ENCODE peak calls at places on chromosomes 5 and 9, in six cellular contexts. Q, P, T, S, R and M are unnamed samples.

GRCh38 chr9:134781895-134782294 is 98.7 kb upstream of the FCN2 start:
- DNase-seq in Q (no peak), P (peak; percentile 59), T (no peak), S (no peak), R (peak; percentile 75), M (no peak)

GRCh38 chr9:14245901-14246525 is 67.9 kb downstream of the NFIB start:
- DNase-seq in Q (peak; percentile 51), P (no peak), T (peak; percentile 49), S (peak; percentile 47), R (no peak), M (no peak)

GRCh38 chr9:36995927-36996471 is 38.1 kb downstream of the PAX5 start:
- DNase-seq in Q (peak; percentile 53), P (peak; percentile 89), T (peak; percentile 53), S (peak; percentile 89), R (peak; percentile 91), M (peak; percentile 64)

GRCh38 chr9:115850548-115851304 is 302.9 kb upstream of the PAPPA start:
- DNase-seq in Q (peak; percentile 84), P (no peak), T (peak; percentile 93), S (no peak), R (no peak), M (no peak)

GRCh38 chr9:26175264-26175663 is 497.0 kb upstream of the TUSC1 start:
- DNase-seq in Q (no peak), P (no peak), T (no peak), S (peak; percentile 2), R (no peak), M (no peak)

GRCh38 chr5:166166071-166166470 is 2125.4 kb upstream of the WWC1 start:
- DNase-seq in Q (no peak), P (no peak), T (no peak), S (peak; percentile 3), R (no peak), M (peak; percentile 48)

GRCh38 chr5:109907751-109908150 is 218.0 kb downstream of the MAN2A1 start:
- DNase-seq in Q (peak; percentile 13), P (no peak), T (peak; percentile 73), S (peak; percentile 5), R (no peak), M (no peak)

GRCh38 chr9:117414906-117415583 is at the start of gene ASTN2:
- DNase-seq in Q (no peak), P (peak; percentile 67), T (peak; percentile 4), S (peak; percentile 40), R (peak; percentile 78), M (peak; percentile 37)

GRCh38 chr5:103397996-103398581 is 139.5 kb downstream of the MACIR start:
- DNase-seq in Q (peak; percentile 36), P (no peak), T (peak; percentile 28), S (no peak), R (no peak), M (no peak)

GRCh38 chr9:3760031-3760430 is 234.2 kb upstream of the RFX3 start:
- DNase-seq in Q (peak; percentile 18), P (no peak), T (peak; percentile 64), S (no peak), R (no peak), M (peak; percentile 21)

GRCh38 chr9:131395027-131395744 is 1.3 kb downstream of the PRRC2B start:
- DNase-seq in Q (no peak), P (peak; percentile 68), T (peak; percentile 65), S (no peak), R (peak; percentile 71), M (no peak)

GRCh38 chr5:117077142-117077541 is 502.5 kb upstream of the SEMA6A start:
- DNase-seq in Q (no peak), P (no peak), T (peak; percentile 31), S (peak; percentile 25), R (no peak), M (no peak)

GRCh38 chr5:78795757-78796156 is 147.2 kb upstream of the LHFPL2 start:
- DNase-seq in Q (no peak), P (no peak), T (no peak), S (no peak), R (no peak), M (no peak)

GRCh38 chr5:173265433-173265832 is 30.4 kb upstream of the NKX2-5 start:
- DNase-seq in Q (no peak), P (no peak), T (no peak), S (no peak), R (no peak), M (no peak)

GRCh38 chr5:38458174-38458573 is 98.3 kb downstream of the LIFR start:
- DNase-seq in Q (no peak), P (no peak), T (no peak), S (no peak), R (no peak), M (no peak)

GRCh38 chr5:56155085-56155484 is 78.0 kb downstream of the ANKRD55 start:
- DNase-seq in Q (no peak), P (no peak), T (peak; percentile 23), S (no peak), R (no peak), M (no peak)

GRCh38 chr9:35834260-35835215 is 5.5 kb downstream of the TMEM8B start:
- DNase-seq in Q (no peak), P (no peak), T (no peak), S (no peak), R (no peak), M (no peak)

GRCh38 chr5:17735771-17736170 is 101.5 kb downstream of the TAF11L14 start:
- DNase-seq in Q (no peak), P (no peak), T (no peak), S (no peak), R (no peak), M (no peak)

GRCh38 chr5:80799041-80799440 is 144.3 kb upstream of the DHFR start:
- DNase-seq in Q (no peak), P (no peak), T (no peak), S (peak; percentile 5), R (no peak), M (no peak)

GRCh38 chr9:137168575-137168906 is 1.3 kb downstream of the LRRC26 start:
- DNase-seq in Q (no peak), P (no peak), T (no peak), S (no peak), R (peak; percentile 64), M (no peak)

GRCh38 chr9:18489861-18490260 is 15.9 kb downstream of the ADAMTSL1 start:
- DNase-seq in Q (peak; percentile 75), P (no peak), T (peak; percentile 22), S (no peak), R (no peak), M (no peak)

GRCh38 chr5:132653716-132654115 is 4.3 kb upstream of the IL13 start:
- DNase-seq in Q (no peak), P (no peak), T (no peak), S (no peak), R (peak; percentile 45), M (no peak)

GRCh38 chr9:98943682-98944129 is at the start of gene COL15A1:
- DNase-seq in Q (no peak), P (peak; percentile 55), T (peak; percentile 31), S (peak; percentile 39), R (no peak), M (peak; percentile 64)

GRCh38 chr5:178551059-178551458 is 39.1 kb downstream of the COL23A1 start:
- DNase-seq in Q (peak; percentile 36), P (no peak), T (peak; percentile 23), S (no peak), R (no peak), M (no peak)

DNA sequence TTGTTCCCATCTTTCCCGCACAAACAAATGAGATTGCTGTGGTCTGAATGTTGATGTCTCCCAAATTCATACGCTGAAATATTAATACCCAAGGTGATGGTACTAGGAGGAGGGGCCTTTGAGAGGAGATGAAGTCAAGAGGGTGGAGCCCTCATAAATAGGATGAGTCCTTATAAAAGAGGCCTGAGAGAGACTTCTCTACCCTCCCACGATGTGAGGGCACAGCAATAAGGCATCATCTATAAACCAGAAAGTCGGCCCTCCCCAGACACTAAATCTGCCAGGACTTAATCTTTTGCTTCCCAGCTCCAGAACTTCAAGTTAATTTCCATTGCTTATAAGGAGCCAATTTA is 170.4 kb downstream of the CTNND2 start:
- DNase-seq in Q (no peak), P (no peak), T (no peak), S (no peak), R (no peak), M (no peak)
- H2BK15ac ChIP-seq in Q (no peak overlapping the region), P (no peak overlapping the region), T (no peak overlapping the region), S (no peak overlapping the region), R (no peak overlapping the region), M (no peak overlapping the region)

GRCh38 chr9:122219856-122220672 is 8.7 kb downstream of the LHX6 start:
- DNase-seq in Q (no peak), P (no peak), T (no peak), S (peak; percentile 45), R (peak; percentile 69), M (no peak)
- H4K8ac ChIP-seq in Q (no peak overlapping the region), P (no peak overlapping the region), T (no peak overlapping the region), S (no peak overlapping the region), R (peak overlapping the region; percentile 22), M (no peak overlapping the region)

GRCh38 chr9:2466703-2467102 is 154.9 kb upstream of the VLDLR start:
- DNase-seq in Q (no peak), P (no peak), T (no peak), S (no peak), R (no peak), M (no peak)

GRCh38 chr9:2473691-2474090 is 147.9 kb upstream of the VLDLR start:
- DNase-seq in Q (no peak), P (no peak), T (no peak), S (no peak), R (no peak), M (no peak)

GRCh38 chr9:2465516-2465915 is 156.1 kb upstream of the VLDLR start:
- DNase-seq in Q (no peak), P (no peak), T (no peak), S (no peak), R (no peak), M (no peak)

GRCh38 chr9:2465921-2466460 is 155.6 kb upstream of the VLDLR start:
- DNase-seq in Q (peak; percentile 20), P (no peak), T (no peak), S (peak; percentile 33), R (no peak), M (no peak)

DNA sequence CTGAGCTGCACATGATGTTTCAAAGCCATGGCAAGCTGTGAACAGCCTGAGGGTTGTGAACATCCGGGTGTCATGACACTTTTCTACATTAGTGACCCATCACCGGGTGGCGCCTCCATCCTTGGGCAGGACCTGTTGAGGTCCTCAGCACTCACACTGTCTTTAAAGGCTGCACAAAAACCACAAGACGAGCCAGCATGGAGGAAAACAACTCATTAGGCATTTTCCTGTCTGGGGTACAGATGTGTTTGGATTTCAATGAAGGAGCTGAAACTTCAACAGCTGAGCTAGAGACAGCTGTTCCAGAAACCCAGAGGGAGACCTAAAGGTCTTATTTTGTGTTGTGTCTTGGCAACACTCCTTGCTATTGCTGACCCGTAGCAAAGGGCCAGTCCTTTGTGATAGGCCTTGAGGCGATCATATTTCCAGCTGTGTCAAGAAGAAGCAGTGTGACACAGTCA is 151.9 kb upstream of the VLDLR start:
- DNase-seq in Q (peak; percentile 6), P (peak; percentile 46), T (peak; percentile 28), S (peak; percentile 67), R (no peak), M (no peak)
- H2BK15ac ChIP-seq in Q (no peak overlapping the region), P (no peak overlapping the region), T (no peak overlapping the region), S (no peak overlapping the region), R (no peak overlapping the region), M (no peak overlapping the region)

DNA sequence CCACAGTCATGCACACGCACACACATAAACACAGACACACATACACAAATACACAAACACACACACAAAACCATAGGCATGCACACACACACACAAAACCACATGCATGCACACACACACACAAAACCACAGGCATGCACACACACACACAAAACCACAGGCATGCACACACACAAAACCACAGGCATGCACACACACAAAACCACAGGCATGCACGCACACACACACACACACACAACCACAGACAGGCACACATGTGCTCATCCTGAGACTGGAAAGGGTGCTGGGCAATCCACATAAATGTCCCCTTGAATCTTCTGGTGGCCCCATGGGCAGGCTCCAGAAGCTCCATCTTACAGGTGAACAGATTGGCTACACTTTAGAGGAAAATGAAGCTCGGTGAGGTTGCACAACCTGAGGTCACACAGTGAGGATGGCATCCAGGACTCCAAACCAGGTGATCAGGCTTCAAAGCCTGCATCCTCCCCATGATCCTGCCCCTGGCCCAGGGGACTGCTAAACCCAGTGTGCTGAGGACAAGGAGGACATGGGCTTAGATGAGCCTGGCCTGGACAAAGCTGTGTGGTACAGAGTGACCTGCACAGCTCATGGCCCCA is 144.8 kb downstream of the GADD45G start:
- DNase-seq in Q (no peak), P (no peak), T (no peak), S (no peak), R (no peak), M (no peak)
- H4K8ac ChIP-seq in Q (no peak overlapping the region), P (no peak overlapping the region), T (peak overlapping the region; percentile 35), S (no peak overlapping the region), R (no peak overlapping the region), M (no peak overlapping the region)